ENCODE peak calls at places on chromosome 1, in five cellular contexts. N is activated CD4-positive, CD25-positive, alpha-beta regulatory T cell; S is hippocampal formation; B is AML-193; H is ELR. C is an unnamed sample.

GRCh38 chr1:176243746-176244145 is 36.7 kb upstream of the COP1 start:
- DNase-seq in S (no peak), N (no peak), H (peak), B (no peak), C (no peak)

GRCh38 chr1:66256629-66257575 is 277.1 kb upstream of the SGIP1 start:
- DNase-seq in B (no peak), N (no peak), S (no peak), H (peak), C (no peak)

GRCh38 chr1:167909691-167910180 is 4.2 kb downstream of the ADCY10 start:
- DNase-seq in B (no peak), S (no peak), H (no peak), N (no peak), C (no peak)

GRCh38 chr1:207867136-207868081 is 43.5 kb downstream of the CD34 start:
- DNase-seq in B (no peak), S (peak), H (no peak), N (no peak), C (peak)

GRCh38 chr1:198763298-198763714 is 124.5 kb downstream of the PTPRC start:
- DNase-seq in H (peak), N (no peak), S (no peak), B (no peak), C (no peak)

GRCh38 chr1:39700348-39700747 is 9.1 kb upstream of the HPCAL4 start:
- DNase-seq in H (no peak), N (no peak), S (no peak), B (no peak), C (no peak)

GRCh38 chr1:197130677-197131304 is 15.7 kb downstream of the ASPM start:
- DNase-seq in H (peak), B (no peak), S (no peak), N (no peak), C (no peak)

GRCh38 chr1:198258491-198258890 is 101.7 kb downstream of the NEK7 start:
- DNase-seq in B (no peak), N (no peak), S (no peak), H (peak), C (no peak)

GRCh38 chr1:1079408-1080121 is 5.5 kb upstream of the RNF223 start:
- DNase-seq in S (no peak), B (no peak), H (peak), N (no peak), C (no peak)

GRCh38 chr1:101236546-101237228 is at the start of gene S1PR1:
- DNase-seq in N (peak), S (peak), B (no peak), H (peak), C (peak)